ENCODE peak calls at places on chromosomes 16 and 17, in seven cellular contexts. N is tibial nerve; O is AG04450; V is neuronal stem cell; D is body of pancreas; L is aorta; X is CD4-positive, alpha-beta T cell. I is an unnamed sample.

GRCh38 chr16:29141586-29142324 is 156.9 kb downstream of the LAT start:
- DNase-seq in V (no peak), X (no peak), N (peak), O (no peak), D (no peak), L (peak), I (no peak)

GRCh38 chr16:1456951-1457350 is 12.6 kb upstream of the CCDC154 start:
- DNase-seq in X (no peak), V (no peak), D (no peak), N (no peak), O (no peak), L (no peak), I (no peak)

GRCh38 chr17:42639484-42640474 is 19.3 kb upstream of the TUBG2 start:
- DNase-seq in N (no peak), L (no peak), O (no peak), V (no peak), X (no peak), D (no peak), I (no peak)

GRCh38 chr17:1008008-1008761 is 11.3 kb downstream of the TIMM22 start:
- DNase-seq in L (peak), D (no peak), X (no peak), V (no peak), O (no peak), N (peak), I (peak)

GRCh38 chr17:65438708-65439294 is 122.6 kb downstream of the AXIN2 start:
- DNase-seq in V (no peak), X (no peak), O (no peak), L (no peak), D (peak), N (no peak), I (no peak)

GRCh38 chr16:73142995-73143394 is 95.1 kb upstream of the ZFHX3 start:
- DNase-seq in N (no peak), V (no peak), L (no peak), X (no peak), D (no peak), O (no peak), I (no peak)

GRCh38 chr17:511833-512251 is 159.2 kb upstream of the RPH3AL start:
- DNase-seq in O (no peak), X (no peak), D (no peak), V (no peak), L (peak), N (no peak), I (no peak)

GRCh38 chr16:23155445-23156049 is 6.3 kb upstream of the USP31 start:
- DNase-seq in O (no peak), V (no peak), D (peak), N (no peak), X (no peak), L (no peak), I (no peak)

GRCh38 chr16:51773051-51773450 is 622.0 kb upstream of the SALL1 start:
- DNase-seq in D (no peak), V (no peak), L (no peak), X (no peak), O (no peak), N (no peak), I (no peak)

GRCh38 chr16:58428621-58429557 is 36.6 kb downstream of the GINS3 start:
- DNase-seq in O (no peak), V (no peak), D (no peak), L (no peak), N (no peak), X (no peak), I (no peak)

GRCh38 chr16:1909661-1910231 is 8.5 kb downstream of the HS3ST6 start:
- DNase-seq in L (peak), V (no peak), N (no peak), O (no peak), X (no peak), D (no peak), I (no peak)

GRCh38 chr17:7083592-7083991 is 3.5 kb upstream of the CLEC10A start:
- DNase-seq in N (no peak), O (no peak), D (no peak), L (peak), V (no peak), X (no peak), I (no peak)

GRCh38 chr16:72324578-72324977 is 152.6 kb upstream of the PMFBP1 start:
- DNase-seq in N (no peak), D (no peak), L (no peak), V (no peak), X (no peak), O (no peak), I (no peak)

GRCh38 chr17:31433091-31433790 is 41.8 kb downstream of the RAB11FIP4 start:
- DNase-seq in L (no peak), D (no peak), N (no peak), V (no peak), O (no peak), X (peak), I (no peak)

GRCh38 chr16:20799599-20799998 is 6.7 kb downstream of the ERI2 start:
- DNase-seq in N (no peak), O (no peak), X (no peak), L (no peak), D (no peak), V (no peak), I (no peak)

GRCh38 chr16:8720080-8720966 is 45.9 kb downstream of the ABAT start:
- DNase-seq in N (no peak), D (peak), O (no peak), L (no peak), X (no peak), V (peak), I (no peak)

GRCh38 chr16:77679901-77680300 is 42.4 kb upstream of the NUDT7 start:
- DNase-seq in V (no peak), X (no peak), O (no peak), L (no peak), N (no peak), D (no peak), I (no peak)

GRCh38 chr17:45320349-45320930 is 3.6 kb upstream of the MAP3K14 start:
- DNase-seq in D (no peak), X (no peak), N (no peak), V (no peak), L (no peak), O (no peak), I (no peak)

GRCh38 chr17:28577466-28577824 is 750 bp upstream of the ALDOC start:
- DNase-seq in N (no peak), O (no peak), V (no peak), X (no peak), L (no peak), D (no peak), I (no peak)

GRCh38 chr17:56292010-56292409 is 138.7 kb downstream of the ANKFN1 start:
- DNase-seq in N (no peak), D (no peak), L (no peak), X (no peak), V (no peak), O (peak), I (no peak)

GRCh38 chr17:43699438-43699756 is 37.7 kb upstream of the MEOX1 start:
- DNase-seq in X (no peak), N (no peak), L (no peak), D (no peak), O (no peak), V (no peak), I (no peak)

GRCh38 chr16:1647904-1648303 is 30.2 kb upstream of the JPT2 start:
- DNase-seq in N (no peak), X (no peak), D (no peak), V (no peak), L (no peak), O (no peak), I (no peak)

GRCh38 chr16:3842994-3843393 is 37.5 kb downstream of the CREBBP start:
- DNase-seq in V (no peak), X (no peak), L (no peak), N (no peak), O (no peak), D (no peak), I (peak)
- H3K27ac ChIP-seq in V (no peak), X (no peak), L (no peak), N (no peak), O (no peak), D (no peak), I (no peak)

GRCh38 chr17:30299000-30299399 is 7.3 kb upstream of the BLMH start:
- DNase-seq in X (no peak), D (no peak), N (no peak), L (no peak), O (no peak), V (no peak), I (no peak)

GRCh38 chr17:30292490-30292858 is 730 bp upstream of the BLMH start:
- DNase-seq in O (no peak), V (no peak), L (no peak), X (no peak), D (no peak), N (no peak), I (no peak)

GRCh38 chr17:30297715-30298114 is 6.0 kb upstream of the BLMH start:
- DNase-seq in X (no peak), V (no peak), O (no peak), N (no peak), D (no peak), L (no peak), I (no peak)

GRCh38 chr17:30300803-30301202 is 9.1 kb upstream of the BLMH start:
- DNase-seq in X (no peak), O (no peak), L (no peak), D (no peak), N (no peak), V (no peak), I (no peak)

GRCh38 chr17:30296499-30297038 is 4.8 kb upstream of the BLMH start:
- DNase-seq in V (no peak), L (no peak), D (no peak), X (no peak), N (no peak), O (no peak), I (no peak)
- H3K27ac ChIP-seq in V (no peak), L (peak), D (no peak), X (no peak), N (no peak), O (no peak), I (no peak)

GRCh38 chr17:50278526-50279180 is 4.4 kb downstream of the TMEM92 start:
- DNase-seq in X (no peak), D (no peak), V (no peak), L (no peak), O (no peak), N (no peak), I (no peak)

GRCh38 chr17:50280068-50280467 is 5.8 kb downstream of the TMEM92 start:
- DNase-seq in X (no peak), N (no peak), D (no peak), O (no peak), L (no peak), V (no peak), I (no peak)

GRCh38 chr17:50280801-50281441 is 6.7 kb downstream of the TMEM92 start:
- DNase-seq in X (no peak), O (no peak), V (no peak), L (no peak), D (no peak), N (no peak), I (no peak)

GRCh38 chr17:50279181-50279526 is 4.9 kb downstream of the TMEM92 start:
- DNase-seq in N (no peak), X (no peak), O (no peak), V (no peak), D (no peak), L (no peak), I (no peak)

GRCh38 chr17:50279639-50280038 is 5.4 kb downstream of the TMEM92 start:
- DNase-seq in V (no peak), L (no peak), N (no peak), O (no peak), X (no peak), D (no peak), I (no peak)
- H3K27ac ChIP-seq in V (no peak), L (no peak), N (no peak), O (no peak), X (no peak), D (no peak), I (no peak)

GRCh38 chr17:75088465-75088895 is 726 bp downstream of the SLC16A5 start:
- DNase-seq in V (no peak), N (no peak), D (no peak), O (no peak), X (no peak), L (no peak), I (peak)
- H3K27ac ChIP-seq in V (no peak), N (peak), D (peak), O (peak), X (peak), L (no peak), I (peak)

GRCh38 chr16:68754117-68754792 is 17.2 kb downstream of the CDH1 start:
- DNase-seq in X (no peak), D (no peak), N (no peak), O (no peak), L (no peak), V (no peak), I (no peak)
- H3K27ac ChIP-seq in X (no peak), D (peak), N (no peak), O (no peak), L (no peak), V (no peak), I (no peak)

DNA sequence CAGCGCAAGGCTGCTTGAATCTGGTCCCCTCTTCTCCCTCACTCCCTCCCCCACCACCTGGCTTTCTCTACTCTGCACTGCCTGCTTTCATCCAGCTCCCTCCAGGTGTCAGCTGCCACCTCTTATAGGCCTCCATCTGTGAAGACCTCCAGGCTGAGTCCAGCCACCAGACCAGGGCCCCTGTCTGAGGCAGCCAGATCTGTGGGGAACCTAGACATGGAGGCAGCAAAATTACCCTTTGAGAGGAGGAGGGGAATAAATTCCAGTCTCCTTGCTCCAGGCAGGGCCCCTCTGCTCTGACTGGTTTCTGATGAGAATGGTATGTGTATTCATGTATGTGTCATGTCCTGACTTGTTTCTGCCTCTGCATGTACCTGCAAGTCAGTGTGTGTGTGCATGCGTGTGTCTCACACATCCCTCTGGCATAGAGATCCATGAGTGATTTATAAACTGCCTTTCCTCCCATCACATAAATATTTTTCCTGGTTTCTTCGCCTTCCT is 21.1 kb downstream of the MINK1 start:
- DNase-seq in X (no peak), D (no peak), O (peak), V (no peak), L (no peak), N (no peak), I (no peak)
- H3K27ac ChIP-seq in X (no peak), D (no peak), O (no peak), V (no peak), L (no peak), N (peak), I (no peak)

GRCh38 chr17:2222901-2223616 is 80.5 kb downstream of the SMG6 start:
- DNase-seq in O (no peak), V (no peak), N (peak), X (peak), D (peak), L (no peak), I (peak)

GRCh38 chr17:2218426-2218825 is 85.2 kb downstream of the SMG6 start:
- DNase-seq in N (no peak), L (no peak), O (no peak), D (no peak), V (no peak), X (no peak), I (no peak)

GRCh38 chr17:2227025-2227699 is 76.4 kb downstream of the SMG6 start:
- DNase-seq in D (no peak), N (no peak), X (no peak), L (no peak), V (no peak), O (no peak), I (no peak)

GRCh38 chr17:2223617-2223927 is 80.0 kb downstream of the SMG6 start:
- DNase-seq in N (no peak), O (no peak), V (no peak), X (no peak), L (no peak), D (no peak), I (no peak)

GRCh38 chr17:2222301-2222700 is 81.3 kb downstream of the SMG6 start:
- DNase-seq in V (no peak), D (no peak), N (no peak), O (no peak), X (no peak), L (no peak), I (no peak)
- H3K27ac ChIP-seq in V (no peak), D (no peak), N (peak), O (no peak), X (no peak), L (no peak), I (peak)